ENCODE peak calls at places on chromosomes 11 and 22, in five cellular contexts. G is fibroblast of lung, E is HFF-Myc, N is IMR-90, D is fibroblast of the aortic adventitia. A is an unnamed sample.

GRCh38 chr11:12979928-12980689 is 29.0 kb upstream of the RASSF10 start:
- DNase-seq in G (no peak), E (no peak), N (no peak), D (no peak), A (no peak)

GRCh38 chr11:4531666-4532065 is 13.3 kb upstream of the OR52M1 start:
- DNase-seq in G (no peak), E (no peak), N (no peak), D (no peak), A (no peak)

GRCh38 chr11:57203359-57203758 is 21.6 kb downstream of the LRRC55 start:
- DNase-seq in G (peak), E (no peak), N (peak), D (peak), A (no peak)

GRCh38 chr22:50310949-50311444 is 3.6 kb upstream of the PLXNB2 start:
- DNase-seq in G (no peak), E (no peak), N (no peak), D (no peak), A (no peak)

GRCh38 chr22:46104881-46105493 is 45.3 kb upstream of the PPARA start:
- DNase-seq in G (no peak), E (no peak), N (no peak), D (no peak), A (no peak)

GRCh38 chr11:57745206-57745605 is 3.9 kb downstream of the SELENOH start:
- DNase-seq in G (no peak), E (no peak), N (no peak), D (no peak), A (no peak)

GRCh38 chr22:48105254-48105653 is 1342.8 kb downstream of the TBC1D22A start:
- DNase-seq in G (no peak), E (no peak), N (no peak), D (no peak), A (peak)

GRCh38 chr22:21936151-21936778 is 16.4 kb downstream of the PPM1F start:
- DNase-seq in G (peak), E (no peak), N (peak), D (no peak), A (no peak)

GRCh38 chr11:36292311-36292722 is 3.1 kb upstream of the COMMD9 start:
- DNase-seq in G (peak), E (no peak), N (peak), D (peak), A (no peak)

GRCh38 chr11:118609380-118610219 is 2.2 kb downstream of the PHLDB1 start:
- DNase-seq in G (peak), E (no peak), N (peak), D (peak), A (no peak)

GRCh38 chr11:19281041-19281440 is 40.3 kb upstream of the E2F8 start:
- DNase-seq in G (peak), E (no peak), N (no peak), D (no peak), A (no peak)

GRCh38 chr11:118998822-118999221 is 884 bp downstream of the CENATAC start:
- DNase-seq in G (peak), E (peak), N (peak), D (peak), A (no peak)

GRCh38 chr22:28978158-28978557 is 83.5 kb downstream of the C22orf31 start:
- DNase-seq in G (no peak), E (no peak), N (peak), D (peak), A (no peak)

GRCh38 chr22:39239561-39240423 is 5.0 kb downstream of the PDGFB start:
- DNase-seq in G (no peak), E (no peak), N (no peak), D (no peak), A (no peak)

GRCh38 chr11:126914166-126914565 is 86.4 kb downstream of the KIRREL3 start:
- DNase-seq in G (no peak), E (no peak), N (peak), D (no peak), A (no peak)

GRCh38 chr11:74280494-74280893 is 30.9 kb downstream of the P4HA3 start:
- DNase-seq in G (no peak), E (no peak), N (no peak), D (no peak), A (no peak)

GRCh38 chr11:1269957-1270356 is 39.5 kb downstream of the TOLLIP start:
- DNase-seq in G (no peak), E (no peak), N (no peak), D (no peak), A (no peak)

GRCh38 chr11:61985863-61986262 is 18.4 kb upstream of the FTH1 start:
- DNase-seq in G (no peak), E (no peak), N (no peak), D (no peak), A (no peak)

GRCh38 chr11:123822591-123822990 is 16.4 kb upstream of the OR6M1 start:
- DNase-seq in G (no peak), E (no peak), N (no peak), D (peak), A (no peak)

GRCh38 chr11:102560555-102561011 is 30.0 kb upstream of the MMP7 start:
- DNase-seq in G (peak), E (peak), N (peak), D (peak), A (no peak)

GRCh38 chr11:123531325-123531724 is 101.3 kb downstream of the GRAMD1B start:
- DNase-seq in G (no peak), E (no peak), N (no peak), D (no peak), A (no peak)

DNA sequence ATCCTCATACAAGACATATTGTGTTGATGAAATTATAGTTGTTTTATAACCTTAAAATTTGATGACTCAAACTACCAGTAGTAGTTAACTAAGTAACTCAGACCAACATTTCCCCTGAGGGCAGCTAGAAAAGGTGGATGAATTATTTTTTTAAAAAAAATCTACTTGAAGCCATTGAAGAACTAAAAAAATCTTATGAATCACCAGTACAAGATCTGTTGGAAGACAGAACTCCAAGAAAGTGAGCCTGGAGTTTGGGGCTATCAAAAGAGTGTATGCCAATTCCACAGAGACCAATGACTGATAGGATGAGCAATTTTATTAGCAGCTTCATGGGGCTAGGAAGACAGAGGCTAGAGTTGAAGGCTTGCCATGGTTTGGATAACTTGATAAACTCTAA is 72.4 kb downstream of the CYP2R1 start:
- DNase-seq in G (no peak), E (no peak), N (no peak), D (no peak), A (no peak)
- TF ChIP-seq CTCF in G (no peak), E (no peak), N (no peak), D (no peak), A (no peak)

GRCh38 chr11:115527534-115528125 is 23.4 kb upstream of the CADM1 start:
- DNase-seq in G (no peak), E (no peak), N (no peak), D (no peak), A (no peak)

GRCh38 chr11:115524572-115524971 is 20.4 kb upstream of the CADM1 start:
- DNase-seq in G (no peak), E (no peak), N (no peak), D (no peak), A (no peak)

GRCh38 chr11:115530752-115531151 is 26.5 kb upstream of the CADM1 start:
- DNase-seq in G (no peak), E (no peak), N (no peak), D (no peak), A (no peak)

GRCh38 chr11:115525600-115526006 is 21.4 kb upstream of the CADM1 start:
- DNase-seq in G (no peak), E (no peak), N (no peak), D (no peak), A (no peak)

GRCh38 chr11:115528217-115528616 is 24.0 kb upstream of the CADM1 start:
- DNase-seq in G (no peak), E (no peak), N (no peak), D (no peak), A (no peak)
- TF ChIP-seq CTCF in G (no peak), E (no peak), N (no peak), D (no peak), A (no peak)

GRCh38 chr11:17564687-17565042 is 17.6 kb downstream of the OTOG start:
- DNase-seq in G (no peak), E (no peak), N (no peak), D (no peak), A (no peak)
- TF ChIP-seq CTCF in G (no peak), E (peak), N (no peak), D (no peak), A (peak)

DNA sequence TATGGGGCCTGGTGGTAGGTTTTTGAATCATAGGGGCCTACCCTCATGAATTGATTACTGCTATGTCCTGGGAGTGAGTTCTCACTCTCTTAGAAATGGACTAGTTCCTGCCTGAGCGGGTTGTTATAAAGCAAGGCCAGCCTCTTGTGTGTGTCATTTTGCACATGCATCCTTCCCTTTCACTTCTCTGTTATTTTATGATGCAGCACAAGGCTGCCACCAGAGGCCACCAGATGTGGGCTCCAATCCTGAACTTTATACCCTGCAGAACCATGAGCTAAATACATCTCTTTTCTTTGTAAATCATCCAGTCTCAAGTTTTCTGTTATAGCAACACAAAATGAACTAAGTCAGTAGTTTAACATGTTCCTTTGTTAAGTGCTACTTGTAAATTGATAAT is 251.4 kb downstream of the BLID start:
- DNase-seq in G (no peak), E (no peak), N (no peak), D (no peak), A (no peak)
- TF ChIP-seq CTCF in G (no peak), E (no peak), N (no peak), D (no peak), A (no peak)

GRCh38 chr11:48167380-48167779 is 49.2 kb upstream of the OR4B1 start:
- DNase-seq in G (no peak), E (no peak), N (no peak), D (no peak), A (no peak)
- TF ChIP-seq CTCF in G (no peak), E (no peak), N (no peak), D (no peak), A (no peak)